ENCODE peak calls at places on chromosomes 3 and 15, in six cellular contexts. Q is LHCN-M2; Z is effector memory CD8-positive, alpha-beta T cell; I is substantia nigra; M is foreskin keratinocyte; F is iris pigment epithelial cell. A is an unnamed sample.

GRCh38 chr3:119294402-119294888 is 262 bp downstream of the ARHGAP31 start:
- DNase-seq in Q (no peak), Z (peak; percentile 72), I (no peak), M (no peak), F (no peak), A (peak; percentile 84)

GRCh38 chr3:36546196-36546595 is 165.9 kb downstream of the STAC start:
- DNase-seq in Q (no peak), Z (no peak), I (no peak), M (no peak), F (no peak), A (no peak)

GRCh38 chr3:183330881-183331280 is 77.8 kb downstream of the B3GNT5 start:
- DNase-seq in Q (no peak), Z (no peak), I (no peak), M (no peak), F (no peak), A (no peak)

GRCh38 chr3:100927775-100928174 is 65.4 kb downstream of the ABI3BP start:
- DNase-seq in Q (no peak), Z (no peak), I (no peak), M (peak; percentile 66), F (peak; percentile 45), A (no peak)

GRCh38 chr3:141366285-141367037 is 1.8 kb upstream of the ZBTB38 start:
- DNase-seq in Q (peak; percentile 96), Z (no peak), I (no peak), M (peak; percentile 92), F (peak; percentile 96), A (no peak)

GRCh38 chr15:64636101-64636500 is 139.3 kb downstream of the RBPMS2 start:
- DNase-seq in Q (no peak), Z (no peak), I (no peak), M (no peak), F (no peak), A (no peak)

GRCh38 chr3:82475306-82475705 is 713.9 kb upstream of the GBE1 start:
- DNase-seq in Q (no peak), Z (no peak), I (no peak), M (no peak), F (peak; percentile 1), A (no peak)

GRCh38 chr3:188772886-188773285 is 398.9 kb upstream of the TPRG1 start:
- DNase-seq in Q (peak; percentile 76), Z (no peak), I (no peak), M (no peak), F (peak; percentile 89), A (no peak)

GRCh38 chr15:71055461-71055860 is 59.8 kb upstream of the THSD4 start:
- DNase-seq in Q (peak; percentile 65), Z (no peak), I (no peak), M (peak; percentile 69), F (peak; percentile 80), A (no peak)

GRCh38 chr3:187836848-187837770 is 91.8 kb upstream of the BCL6 start:
- DNase-seq in Q (peak; percentile 86), Z (no peak), I (no peak), M (no peak), F (peak; percentile 6), A (no peak)

GRCh38 chr3:21962456-21962855 is 211.4 kb upstream of the ZNF385D start:
- DNase-seq in Q (peak; percentile 48), Z (no peak), I (no peak), M (peak; percentile 2), F (peak; percentile 47), A (no peak)

GRCh38 chr3:51955893-51956770 is 951 bp downstream of the GPR62 start:
- DNase-seq in Q (no peak), Z (peak; percentile 35), I (peak; percentile 62), M (peak; percentile 63), F (peak; percentile 58), A (peak; percentile 81)

GRCh38 chr15:96230557-96231181 is 99.8 kb upstream of the NR2F2 start:
- DNase-seq in Q (peak; percentile 26), Z (no peak), I (no peak), M (peak; percentile 97), F (peak; percentile 70), A (no peak)

GRCh38 chr3:40505599-40506462 is at the start of gene ZNF620:
- DNase-seq in Q (no peak), Z (peak; percentile 13), I (peak; percentile 56), M (no peak), F (peak; percentile 28), A (peak; percentile 63)

GRCh38 chr15:66841953-66842681 is 140.1 kb downstream of the SMAD6 start:
- DNase-seq in Q (peak; percentile 90), Z (peak; percentile 10), I (peak; percentile 17), M (peak; percentile 66), F (peak; percentile 93), A (peak; percentile 85)

GRCh38 chr3:66036586-66037061 is 2.1 kb downstream of the MAGI1 start:
- DNase-seq in Q (no peak), Z (no peak), I (no peak), M (no peak), F (peak; percentile 16), A (no peak)